ENCODE peak calls at places on chromosomes 1 and 21, in ten cellular contexts. M, Q, V, B, O, H, X, D, T and Y are unnamed samples.

GRCh38 chr1:113429461-113430153 is 39.3 kb downstream of the MAGI3 start:
- DNase-seq in M (peak; percentile 9), Q (no peak), V (no peak), B (no peak), O (no peak), H (no peak), X (no peak), D (no peak), T (no peak), Y (no peak)

GRCh38 chr1:221987860-221988520 is 246.1 kb upstream of the DUSP10 start:
- DNase-seq in M (peak; percentile 20), Q (peak; percentile 45), V (no peak), B (no peak), O (no peak), H (no peak), X (no peak), D (no peak), T (no peak), Y (no peak)

GRCh38 chr1:5819391-5820025 is 172.7 kb downstream of the NPHP4 start:
- DNase-seq in M (no peak), Q (no peak), V (no peak), B (no peak), O (no peak), H (no peak), X (no peak), D (no peak), T (no peak), Y (no peak)

GRCh38 chr1:174968750-174969244 is 30.9 kb upstream of the CACYBP start:
- DNase-seq in M (no peak), Q (peak; percentile 93), V (no peak), B (no peak), O (no peak), H (no peak), X (peak; percentile 56), D (no peak), T (no peak), Y (no peak)

GRCh38 chr1:167528057-167528705 is 9.9 kb upstream of the CD247 start:
- DNase-seq in M (no peak), Q (no peak), V (no peak), B (no peak), O (no peak), H (no peak), X (no peak), D (no peak), T (no peak), Y (no peak)

GRCh38 chr1:234768569-234769283 is 158.7 kb upstream of the IRF2BP2 start:
- DNase-seq in M (no peak), Q (no peak), V (no peak), B (no peak), O (no peak), H (no peak), X (no peak), D (no peak), T (no peak), Y (no peak)

GRCh38 chr21:44742418-44743153 is 31.2 kb upstream of the TSPEAR start:
- DNase-seq in M (no peak), Q (no peak), V (no peak), B (no peak), O (no peak), H (no peak), X (no peak), D (no peak), T (no peak), Y (no peak)

GRCh38 chr1:30747028-30748008 is 10.3 kb downstream of the LAPTM5 start:
- DNase-seq in M (no peak), Q (no peak), V (no peak), B (no peak), O (peak; percentile 41), H (no peak), X (no peak), D (no peak), T (no peak), Y (no peak)

GRCh38 chr1:207027221-207027777 is 5.3 kb downstream of the C1orf116 start:
- DNase-seq in M (peak; percentile 79), Q (peak; percentile 60), V (no peak), B (no peak), O (peak; percentile 63), H (no peak), X (no peak), D (no peak), T (no peak), Y (no peak)

GRCh38 chr1:197841828-197842573 is 60.4 kb upstream of the C1orf53 start:
- DNase-seq in M (peak; percentile 4), Q (no peak), V (no peak), B (no peak), O (no peak), H (no peak), X (no peak), D (no peak), T (no peak), Y (no peak)

GRCh38 chr1:117824612-117825011 is 104.8 kb downstream of the GDAP2 start:
- DNase-seq in M (peak; percentile 94), Q (peak; percentile 34), V (no peak), B (no peak), O (no peak), H (no peak), X (no peak), D (no peak), T (no peak), Y (no peak)

GRCh38 chr1:235663628-235664027 is 14.0 kb upstream of the GNG4 start:
- DNase-seq in M (no peak), Q (no peak), V (no peak), B (no peak), O (no peak), H (no peak), X (no peak), D (no peak), T (no peak), Y (no peak)

GRCh38 chr1:194159941-194160340 is 973.5 kb upstream of the B3GALT2 start:
- DNase-seq in M (no peak), Q (no peak), V (no peak), B (no peak), O (no peak), H (no peak), X (no peak), D (no peak), T (no peak), Y (no peak)

GRCh38 chr1:43671626-43672330 is 21.8 kb downstream of the KDM4A start:
- DNase-seq in M (peak; percentile 52), Q (no peak), V (no peak), B (no peak), O (no peak), H (no peak), X (no peak), D (no peak), T (no peak), Y (no peak)

GRCh38 chr1:76352741-76353435 is 278.3 kb downstream of the ST6GALNAC3 start:
- DNase-seq in M (no peak), Q (no peak), V (no peak), B (no peak), O (no peak), H (no peak), X (no peak), D (no peak), T (no peak), Y (no peak)

GRCh38 chr1:9615316-9616063 is 26.8 kb downstream of the TMEM201 start:
- DNase-seq in M (peak; percentile 51), Q (peak; percentile 26), V (no peak), B (peak; percentile 64), O (no peak), H (no peak), X (peak; percentile 65), D (no peak), T (peak; percentile 60), Y (no peak)

GRCh38 chr1:46134660-46135331 is 2.4 kb upstream of the PIK3R3 start:
- DNase-seq in M (no peak), Q (no peak), V (no peak), B (no peak), O (no peak), H (no peak), X (no peak), D (no peak), T (no peak), Y (no peak)

GRCh38 chr1:2098301-2098698 is 48.1 kb downstream of the PRKCZ start:
- DNase-seq in M (no peak), Q (no peak), V (no peak), B (no peak), O (peak; percentile 65), H (no peak), X (no peak), D (no peak), T (peak; percentile 21), Y (no peak)
- H3K4me3 ChIP-seq in M (no peak overlapping the region), Q (no peak overlapping the region), V (no peak overlapping the region), B (no peak overlapping the region), O (no peak overlapping the region), H (no peak overlapping the region), X (no peak overlapping the region), D (no peak overlapping the region), T (no peak overlapping the region), Y (no peak overlapping the region)

GRCh38 chr1:15146971-15147376 is 6.6 kb upstream of the TMEM51 start:
- DNase-seq in M (peak; percentile 23), Q (no peak), V (no peak), B (no peak), O (no peak), H (no peak), X (no peak), D (no peak), T (no peak), Y (no peak)
- H3K27me3 ChIP-seq in M (peaks cover 3% of the 10 kb centered on the region), Q (no peaks in the 10 kb centered on the region), V (no peaks in the 10 kb centered on the region), B (no peaks in the 10 kb centered on the region), O (no peaks in the 10 kb centered on the region), H (no peaks in the 10 kb centered on the region), X (peaks cover 14% of the 10 kb centered on the region), D (no peaks in the 10 kb centered on the region), T (no peaks in the 10 kb centered on the region), Y (peaks cover 12% of the 10 kb centered on the region)

GRCh38 chr1:155134322-155134721 is 1.3 kb upstream of the SLC50A1 start:
- DNase-seq in M (no peak), Q (no peak), V (no peak), B (no peak), O (no peak), H (no peak), X (no peak), D (no peak), T (no peak), Y (no peak)

GRCh38 chr1:155130272-155131006 is 2.8 kb downstream of the EFNA1 start:
- DNase-seq in M (no peak), Q (no peak), V (no peak), B (no peak), O (no peak), H (no peak), X (no peak), D (no peak), T (no peak), Y (no peak)

GRCh38 chr1:155131285-155131684 is 3.6 kb downstream of the EFNA1 start:
- DNase-seq in M (no peak), Q (no peak), V (no peak), B (no peak), O (peak; percentile 58), H (peak; percentile 90), X (no peak), D (peak; percentile 58), T (no peak), Y (no peak)

GRCh38 chr1:155133799-155134281 is 1.8 kb upstream of the SLC50A1 start:
- DNase-seq in M (no peak), Q (no peak), V (no peak), B (no peak), O (no peak), H (no peak), X (no peak), D (no peak), T (no peak), Y (no peak)

GRCh38 chr1:155131846-155132245 is 3.8 kb upstream of the SLC50A1 start:
- DNase-seq in M (no peak), Q (no peak), V (no peak), B (no peak), O (no peak), H (no peak), X (no peak), D (no peak), T (no peak), Y (no peak)
- H3K4me3 ChIP-seq in M (no peak overlapping the region), Q (no peak overlapping the region), V (no peak overlapping the region), B (no peak overlapping the region), O (peak overlapping the region; percentile 64), H (peak overlapping the region; percentile 74), X (no peak overlapping the region), D (peak overlapping the region; percentile 87), T (no peak overlapping the region), Y (no peak overlapping the region)

GRCh38 chr1:36710008-36710407 is 227.3 kb upstream of the CSF3R start:
- DNase-seq in M (no peak), Q (no peak), V (no peak), B (no peak), O (no peak), H (no peak), X (no peak), D (no peak), T (no peak), Y (no peak)
- H3K27me3 ChIP-seq in M (no peaks in the 10 kb centered on the region), Q (peaks cover 27% of the 10 kb centered on the region), V (no peaks in the 10 kb centered on the region), B (no peaks in the 10 kb centered on the region), O (peaks cover 38% of the 10 kb centered on the region), H (no peaks in the 10 kb centered on the region), X (peaks cover 5% of the 10 kb centered on the region), D (peaks cover 100% of the 10 kb centered on the region), T (no peaks in the 10 kb centered on the region), Y (peaks cover 6% of the 10 kb centered on the region)